ENCODE peak calls at places on chromosome 21, in four cellular contexts. P is IMR-90; E is naive thymus-derived CD4-positive, alpha-beta T cell; Q is mucosa of descending colon. M is an unnamed sample. For H3K4me1 and H3K36me3, the result is how much of the 10 kb centered on the place peaks cover.

GRCh38 chr21:26982767-26983166 is 15.9 kb upstream of the ADAMTS5 start:
- DNase-seq in P (peak), Q (no peak), E (no peak), M (no peak)

GRCh38 chr21:36113647-36114428 is 21.0 kb upstream of the CBR3 start:
- DNase-seq in E (peak), P (no peak), Q (peak), M (peak)

GRCh38 chr21:29237110-29238051 is 61.3 kb upstream of the BACH1 start:
- DNase-seq in E (no peak), P (no peak), Q (no peak), M (no peak)

GRCh38 chr21:38945536-38946245 is 140.0 kb downstream of the ETS2 start:
- DNase-seq in E (no peak), P (peak), Q (no peak), M (no peak)

GRCh38 chr21:26814374-26814773 is 30.8 kb downstream of the ADAMTS1 start:
- DNase-seq in Q (no peak), P (peak), E (no peak), M (no peak)

GRCh38 chr21:15138475-15138874 is 73.7 kb upstream of the NRIP1 start:
- DNase-seq in Q (peak), P (no peak), E (no peak), M (no peak)

GRCh38 chr21:46189959-46190490 is 5.8 kb upstream of the SPATC1L start:
- DNase-seq in Q (peak), E (no peak), P (no peak), M (no peak)

GRCh38 chr21:46203203-46203600 is 18.9 kb upstream of the SPATC1L start:
- DNase-seq in E (no peak), P (no peak), Q (no peak), M (no peak)

GRCh38 chr21:45899317-45900033 is 82.1 kb upstream of the COL6A1 start:
- DNase-seq in Q (no peak), E (no peak), P (no peak), M (no peak)

GRCh38 chr21:16742116-16742515 is 770.7 kb upstream of the CXADR start:
- DNase-seq in E (no peak), P (no peak), Q (no peak), M (no peak)

GRCh38 chr21:21383126-21383525 is 384.9 kb downstream of the NCAM2 start:
- DNase-seq in P (peak), E (no peak), Q (no peak), M (no peak)

GRCh38 chr21:29072873-29073221 is 601 bp downstream of the CCT8 start:
- DNase-seq in P (peak), Q (no peak), E (no peak), M (no peak)

GRCh38 chr21:20016431-20017005 is 981.7 kb upstream of the NCAM2 start:
- DNase-seq in Q (no peak), E (no peak), P (no peak), M (no peak)

GRCh38 chr21:21159253-21159899 is 161.2 kb downstream of the NCAM2 start:
- DNase-seq in E (no peak), Q (no peak), P (peak), M (no peak)

GRCh38 chr21:45996311-45997204 is 15.0 kb downstream of the COL6A1 start:
- DNase-seq in P (no peak), Q (peak), E (no peak), M (no peak)

GRCh38 chr21:45831991-45832740 is 149.4 kb upstream of the COL6A1 start:
- DNase-seq in Q (peak), E (no peak), P (peak), M (no peak)

GRCh38 chr21:45417256-45417950 is 12.4 kb downstream of the COL18A1 start:
- DNase-seq in P (no peak), E (no peak), Q (peak), M (no peak)

GRCh38 chr21:32597205-32597604 is 11.9 kb upstream of the TCP10L start:
- DNase-seq in Q (no peak), P (peak), E (no peak), M (no peak)

GRCh38 chr21:46211786-46212720 is 16.5 kb downstream of the LSS start:
- DNase-seq in P (no peak), E (no peak), Q (peak), M (no peak)

GRCh38 chr21:36478941-36479340 is 981 bp downstream of the CLDN14 start:
- DNase-seq in E (no peak), Q (no peak), P (no peak), M (no peak)

GRCh38 chr21:46459356-46460112 is 843 bp downstream of the DIP2A start:
- DNase-seq in Q (peak), E (no peak), P (peak), M (peak)

GRCh38 chr21:16755061-16755460 is 757.8 kb upstream of the CXADR start:
- DNase-seq in Q (no peak), E (no peak), P (no peak), M (no peak)

GRCh38 chr21:39633770-39634181 is 21.0 kb downstream of the B3GALT5 start:
- DNase-seq in Q (no peak), E (no peak), P (peak), M (no peak)

GRCh38 chr21:40631201-40631600 is 215.8 kb downstream of the DSCAM start:
- DNase-seq in E (no peak), P (no peak), Q (no peak), M (no peak)

GRCh38 chr21:39630827-39631226 is 18.1 kb downstream of the B3GALT5 start:
- DNase-seq in P (peak), Q (no peak), E (no peak), M (no peak)

GRCh38 chr21:45354970-45355369 is 50.0 kb upstream of the COL18A1 start:
- DNase-seq in Q (no peak), P (no peak), E (no peak), M (no peak)

GRCh38 chr21:32437729-32438128 is 25.2 kb downstream of the EVA1C start:
- DNase-seq in P (no peak), E (no peak), Q (no peak), M (no peak)

GRCh38 chr21:37767984-37768383 is 148.3 kb downstream of the KCNJ6 start:
- DNase-seq in E (no peak), Q (no peak), P (peak), M (no peak)

GRCh38 chr21:40731206-40731605 is 115.8 kb downstream of the DSCAM start:
- DNase-seq in E (no peak), Q (no peak), P (no peak), M (no peak)

GRCh38 chr21:45517249-45518065 is 24.8 kb downstream of the SLC19A1 start:
- DNase-seq in P (no peak), Q (peak), E (no peak), M (no peak)

GRCh38 chr21:39564200-39564599 is 48.5 kb upstream of the B3GALT5 start:
- DNase-seq in P (no peak), Q (no peak), E (no peak), M (no peak)

GRCh38 chr21:18245493-18245967 is 897 bp downstream of the CHODL start:
- DNase-seq in E (no peak), Q (no peak), P (no peak), M (no peak)
- H3K4me3 ChIP-seq in E (no peak), Q (no peak), P (no peak), M (no peak)

DNA sequence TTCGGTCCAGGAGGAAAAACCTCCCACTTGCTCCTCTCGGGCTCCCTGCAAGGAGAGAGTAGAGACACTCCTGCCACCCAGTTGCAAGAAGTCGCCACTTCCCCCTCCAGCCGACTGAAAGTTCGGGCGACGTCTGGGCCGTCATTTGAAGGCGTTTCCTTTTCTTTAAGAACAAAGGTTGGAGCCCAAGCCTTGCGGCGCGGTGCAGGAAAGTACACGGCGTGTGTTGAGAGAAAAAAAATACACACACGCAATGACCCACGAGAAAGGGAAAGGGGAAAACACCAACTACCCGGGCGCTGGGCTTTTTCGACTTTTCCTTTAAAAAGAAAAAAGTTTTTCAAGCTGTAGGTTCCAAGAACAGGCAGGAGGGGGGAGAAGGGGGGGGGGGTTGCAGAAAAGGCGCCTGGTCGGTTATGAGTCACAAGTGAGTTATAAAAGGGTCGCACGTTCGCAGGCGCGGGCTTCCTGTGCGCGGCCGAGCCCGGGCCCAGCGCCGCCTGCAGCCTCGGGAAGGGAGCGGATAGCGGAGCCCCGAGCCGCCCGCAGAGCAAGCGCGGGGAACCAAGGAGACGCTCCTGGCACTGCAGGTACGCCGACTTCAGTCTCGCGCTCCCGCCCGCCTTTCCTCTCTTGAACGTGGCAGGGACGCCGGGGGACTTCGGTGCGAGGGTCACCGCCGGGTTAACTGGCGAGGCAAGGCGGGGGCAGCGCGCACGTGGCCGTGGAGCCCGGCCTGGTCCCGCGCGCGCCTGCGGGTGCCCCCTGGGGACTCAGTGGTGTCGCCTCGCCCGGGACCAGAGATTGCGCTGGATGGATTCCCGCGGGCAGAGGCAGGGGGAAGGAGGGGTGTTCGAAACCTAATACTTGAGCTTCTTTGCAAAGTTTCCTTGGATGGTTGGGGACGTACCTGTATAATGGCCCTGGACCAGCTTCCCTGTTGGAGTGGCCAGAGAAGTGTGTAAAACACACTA is 45.3 kb downstream of the MRPL39 start:
- DNase-seq in E (peak), Q (peak), P (peak), M (peak)
- H3K4me1 ChIP-seq in E (under half), Q (under half), P (under half), M (under half)

DNA sequence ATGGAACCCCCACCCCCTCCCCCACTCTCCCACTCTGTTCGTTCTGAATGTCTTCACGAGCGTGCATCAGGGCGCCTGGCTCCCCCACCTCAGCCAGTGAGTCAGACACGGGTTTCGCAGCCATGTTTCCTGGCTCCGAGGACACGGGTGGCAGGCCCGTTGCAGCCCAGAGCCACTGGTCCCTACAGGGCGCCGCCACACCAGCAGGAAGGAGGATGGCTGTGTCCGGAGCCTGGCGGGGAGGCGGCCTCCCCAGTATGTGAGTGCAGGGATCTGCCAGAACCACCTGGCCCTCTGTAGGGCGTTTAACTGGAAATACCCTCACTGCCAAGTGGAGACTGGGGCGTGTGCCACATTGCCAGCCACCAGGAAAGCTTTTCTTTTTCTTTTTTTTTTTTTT is 18.5 kb downstream of the CSTB start:
- DNase-seq in P (no peak), Q (no peak), E (no peak), M (no peak)
- H3K36me3 ChIP-seq in P (half or more), Q (under half), E (under half), M (half or more)

GRCh38 chr21:42248783-42249597 is 30.1 kb downstream of the ABCG1 start:
- DNase-seq in Q (no peak), P (no peak), E (no peak), M (no peak)
- H3K4me3 ChIP-seq in Q (no peak), P (no peak), E (no peak), M (no peak)

DNA sequence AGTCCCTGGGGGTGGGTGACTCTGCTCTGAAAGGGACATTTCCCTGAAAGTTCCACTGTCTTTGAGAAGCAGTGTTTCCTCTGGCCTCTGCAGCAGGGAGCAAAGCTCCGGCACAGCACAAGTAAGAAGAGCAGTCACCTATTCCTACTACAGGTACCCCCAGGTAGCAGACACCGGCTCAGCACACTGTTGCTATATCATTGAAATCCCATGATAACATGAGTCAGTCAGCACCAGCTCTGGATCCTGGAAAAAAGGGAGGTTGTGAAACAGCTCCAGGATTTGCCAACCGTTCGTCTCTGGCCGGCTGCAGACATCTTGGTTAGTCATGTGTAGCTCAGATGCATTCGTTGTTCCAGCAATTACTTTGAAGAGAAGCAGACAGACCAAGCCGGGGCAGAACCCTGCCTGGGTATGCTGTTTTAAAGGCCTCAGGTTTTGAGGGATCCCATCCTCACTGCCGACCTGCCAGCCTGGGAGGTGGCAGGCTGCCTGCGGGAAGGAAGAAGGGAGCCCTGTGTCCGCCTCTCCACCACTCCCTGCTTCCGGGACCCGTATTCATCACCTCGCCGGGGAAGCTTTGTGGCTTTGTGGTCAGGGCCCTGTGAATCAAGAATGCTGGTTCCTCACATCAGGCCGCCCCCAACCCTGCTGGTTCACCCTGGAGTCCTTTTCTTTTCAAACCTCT is 139.2 kb downstream of the CLIC6 start:
- DNase-seq in Q (no peak), E (no peak), P (peak), M (no peak)
- H3K4me1 ChIP-seq in Q (under half), E (under half), P (under half), M (under half)

GRCh38 chr21:44082648-44083436 is 24.4 kb upstream of the PWP2 start:
- DNase-seq in E (no peak), Q (no peak), P (no peak), M (no peak)
- H3K36me3 ChIP-seq in E (under half), Q (under half), P (half or more), M (under half)

GRCh38 chr21:31218830-31219608 is 125.0 kb downstream of the TIAM1 start:
- DNase-seq in P (peak), Q (peak), E (no peak), M (peak)
- H3K4me3 ChIP-seq in P (no peak), Q (no peak), E (no peak), M (no peak)

GRCh38 chr21:44019568-44019958 is 7.5 kb downstream of the TRAPPC10 start:
- DNase-seq in E (no peak), Q (no peak), P (no peak), M (no peak)

GRCh38 chr21:44018127-44018526 is 6.0 kb downstream of the TRAPPC10 start:
- DNase-seq in Q (no peak), E (no peak), P (no peak), M (no peak)

GRCh38 chr21:44020551-44020950 is 8.4 kb downstream of the TRAPPC10 start:
- DNase-seq in Q (no peak), E (no peak), P (no peak), M (no peak)

GRCh38 chr21:44017601-44018000 is 5.5 kb downstream of the TRAPPC10 start:
- DNase-seq in E (no peak), P (no peak), Q (no peak), M (no peak)

GRCh38 chr21:44018813-44019567 is 6.9 kb downstream of the TRAPPC10 start:
- DNase-seq in E (no peak), P (no peak), Q (no peak), M (no peak)
- H3K4me1 ChIP-seq in E (half or more), P (under half), Q (under half), M (under half)

M was measured in lung.